ENCODE peak calls at places on chromosome 20, in four cellular contexts. W is HEK293T, A is K562, G is HepG2. O is an unnamed sample.

GRCh38 chr20:20241966-20242365 is 125.9 kb upstream of the INSM1 start:
- DNase-seq in G (no peak), A (no peak), W (no peak), O (no peak)

GRCh38 chr20:32984196-32984595 is 20.0 kb downstream of the SUN5 start:
- DNase-seq in W (peak; percentile 23), G (no peak), A (peak; percentile 39), O (no peak)

GRCh38 chr20:1912056-1912455 is 16.8 kb downstream of the SIRPA start:
- DNase-seq in W (no peak), G (no peak), A (peak; percentile 43), O (no peak)

GRCh38 chr20:40110241-40110910 is 578.7 kb downstream of the MAFB start:
- DNase-seq in A (no peak), G (no peak), W (no peak), O (no peak)

GRCh38 chr20:2521369-2522305 is 12.9 kb upstream of the ZNF343 start:
- DNase-seq in W (peak; percentile 59), A (peak; percentile 29), G (peak; percentile 45), O (peak; percentile 64)

GRCh38 chr20:8388707-8389106 is 256.6 kb downstream of the PLCB1 start:
- DNase-seq in A (no peak), W (no peak), G (no peak), O (no peak)

GRCh38 chr20:32179934-32180333 is 27.6 kb downstream of the PLAGL2 start:
- DNase-seq in A (no peak), W (no peak), G (no peak), O (no peak)

GRCh38 chr20:46057856-46058655 is 29.0 kb downstream of the SLC12A5 start:
- DNase-seq in W (no peak), G (no peak), A (no peak), O (peak; percentile 79)

GRCh38 chr20:6466065-6466810 is 301.2 kb upstream of the BMP2 start:
- DNase-seq in A (no peak), G (peak; percentile 68), W (no peak), O (no peak)

GRCh38 chr20:57622579-57623381 is 2.6 kb upstream of the ZBP1 start:
- DNase-seq in W (peak; percentile 71), A (peak; percentile 66), G (peak; percentile 41), O (peak; percentile 85)

GRCh38 chr20:46572181-46572580 is 21.7 kb upstream of the OCSTAMP start:
- DNase-seq in A (no peak), G (no peak), W (no peak), O (no peak)

GRCh38 chr20:57902478-57902877 is 192.7 kb upstream of the PMEPA1 start:
- DNase-seq in W (no peak), A (no peak), G (no peak), O (no peak)

GRCh38 chr20:46568570-46569129 is 18.2 kb upstream of the OCSTAMP start:
- DNase-seq in W (peak; percentile 34), A (no peak), G (peak; percentile 79), O (no peak)

GRCh38 chr20:53606364-53606985 is 12.8 kb upstream of the ZNF217 start:
- DNase-seq in W (no peak), G (peak; percentile 50), A (peak; percentile 8), O (no peak)

GRCh38 chr20:19095762-19096161 is 116.7 kb upstream of the SLC24A3 start:
- DNase-seq in G (no peak), W (no peak), A (no peak), O (peak; percentile 62)

GRCh38 chr20:2005831-2006426 is 12.1 kb upstream of the PDYN start:
- DNase-seq in W (peak; percentile 70), A (peak; percentile 61), G (peak; percentile 78), O (peak; percentile 90)

GRCh38 chr20:1357921-1358671 is 29.2 kb upstream of the SDCBP2 start:
- DNase-seq in G (no peak), A (no peak), W (no peak), O (no peak)

GRCh38 chr20:54167909-54168872 is 5.6 kb downstream of the CYP24A1 start:
- DNase-seq in A (no peak), W (peak; percentile 28), G (peak; percentile 47), O (no peak)

GRCh38 chr20:25341716-25342680 is 48.6 kb downstream of the ABHD12 start:
- DNase-seq in G (no peak), W (no peak), A (no peak), O (no peak)

GRCh38 chr20:41275181-41275793 is 42.2 kb downstream of the ZHX3 start:
- DNase-seq in A (no peak), G (no peak), W (no peak), O (no peak)

DNA sequence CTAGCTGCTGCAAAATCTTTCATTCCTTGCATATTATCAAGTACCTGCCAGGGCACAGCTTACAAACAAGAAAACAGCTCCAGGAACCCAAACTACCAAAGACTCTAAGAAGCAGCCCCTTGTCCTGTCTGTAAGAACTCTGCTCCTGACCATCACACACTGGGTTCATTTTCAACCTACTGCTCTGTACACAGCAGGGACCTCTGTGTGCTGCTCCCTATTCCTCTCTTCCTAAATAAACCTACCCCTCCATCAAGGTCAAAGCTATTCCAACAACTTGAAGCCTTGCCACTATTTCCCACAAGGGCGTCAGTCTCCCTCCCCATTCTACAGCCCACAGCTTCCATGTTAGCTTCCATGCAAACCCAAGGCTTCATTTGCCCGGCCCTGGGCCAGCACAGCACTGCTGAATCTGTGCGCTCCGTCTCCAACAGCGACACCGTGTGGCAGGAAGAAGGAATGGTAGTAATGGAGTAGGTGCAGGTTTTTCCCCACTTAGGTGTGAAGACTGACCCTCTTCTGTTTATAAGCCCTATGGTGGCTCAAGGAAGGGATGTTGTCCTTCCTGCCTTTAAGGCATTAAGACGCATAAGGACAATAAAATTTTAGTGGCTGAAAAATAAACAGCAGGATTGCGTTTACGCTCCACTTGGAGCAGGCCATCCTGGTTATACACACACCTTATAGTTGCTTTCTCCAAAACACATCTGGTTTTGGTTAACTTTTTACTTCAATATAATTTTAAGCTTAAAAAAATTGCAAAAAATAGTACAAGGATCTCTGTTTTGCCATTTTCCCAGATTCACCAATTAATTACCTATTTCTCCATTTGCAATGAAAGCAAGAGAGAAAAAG is 115.2 kb upstream of the NXT1 start:
- DNase-seq in G (peak; percentile 50), W (peak; percentile 57), A (peak; percentile 66), O (peak; percentile 78)
- TF ChIP-seq ELF4 in G (no peak), W (no peak), A (no peak), O (no peak)

DNA sequence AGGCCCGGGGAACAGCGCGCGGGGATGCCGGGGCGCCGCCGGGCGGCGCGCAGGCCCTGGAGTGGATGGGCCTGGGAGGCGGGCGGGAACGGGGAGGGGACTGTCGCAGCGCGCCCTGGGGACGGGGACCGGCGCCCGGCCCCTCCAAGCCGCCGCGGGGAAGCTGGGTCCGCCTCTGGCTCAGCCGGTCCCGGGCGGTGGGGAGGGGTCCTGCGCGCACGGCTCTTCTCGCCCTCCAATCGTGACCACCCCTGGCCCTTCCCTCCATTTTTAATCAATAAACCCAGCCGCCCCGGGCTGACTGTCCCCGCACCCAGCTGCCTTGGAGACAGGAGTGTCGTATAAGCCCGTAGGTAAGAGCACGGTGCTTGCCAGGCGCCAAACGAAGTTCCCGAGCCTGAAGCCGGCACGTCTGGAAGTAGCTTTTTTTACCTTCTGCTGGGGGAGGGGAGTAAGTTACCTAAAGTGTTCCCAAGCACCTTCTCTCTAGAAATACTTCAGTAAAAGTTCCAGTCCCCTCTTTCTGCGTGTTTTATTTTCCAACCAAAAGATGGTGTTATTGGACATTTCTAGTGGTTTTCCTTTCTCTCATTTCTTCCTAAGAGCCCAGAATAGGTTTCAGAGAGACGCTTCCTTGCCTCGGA is 780 bp upstream of the TAF4 start:
- DNase-seq in G (peak; percentile 73), W (peak; percentile 59), A (peak; percentile 73), O (peak; percentile 74)
- TF ChIP-seq ELF4 in G (peak; percentile 91), W (no peak), A (no peak), O (no peak)

GRCh38 chr20:60210779-60211617 is 252.8 kb downstream of the CDH26 start:
- DNase-seq in A (peak; percentile 75), G (peak; percentile 44), W (peak; percentile 79), O (peak; percentile 73)
- TF ChIP-seq ELF4 in A (no peak), G (no peak), W (no peak), O (no peak)

GRCh38 chr20:37560629-37561028 is 33.0 kb upstream of the BLCAP start:
- DNase-seq in W (no peak), A (no peak), G (no peak), O (no peak)
- TF ChIP-seq ELF4 in W (no peak), A (no peak), G (no peak), O (no peak)

DNA sequence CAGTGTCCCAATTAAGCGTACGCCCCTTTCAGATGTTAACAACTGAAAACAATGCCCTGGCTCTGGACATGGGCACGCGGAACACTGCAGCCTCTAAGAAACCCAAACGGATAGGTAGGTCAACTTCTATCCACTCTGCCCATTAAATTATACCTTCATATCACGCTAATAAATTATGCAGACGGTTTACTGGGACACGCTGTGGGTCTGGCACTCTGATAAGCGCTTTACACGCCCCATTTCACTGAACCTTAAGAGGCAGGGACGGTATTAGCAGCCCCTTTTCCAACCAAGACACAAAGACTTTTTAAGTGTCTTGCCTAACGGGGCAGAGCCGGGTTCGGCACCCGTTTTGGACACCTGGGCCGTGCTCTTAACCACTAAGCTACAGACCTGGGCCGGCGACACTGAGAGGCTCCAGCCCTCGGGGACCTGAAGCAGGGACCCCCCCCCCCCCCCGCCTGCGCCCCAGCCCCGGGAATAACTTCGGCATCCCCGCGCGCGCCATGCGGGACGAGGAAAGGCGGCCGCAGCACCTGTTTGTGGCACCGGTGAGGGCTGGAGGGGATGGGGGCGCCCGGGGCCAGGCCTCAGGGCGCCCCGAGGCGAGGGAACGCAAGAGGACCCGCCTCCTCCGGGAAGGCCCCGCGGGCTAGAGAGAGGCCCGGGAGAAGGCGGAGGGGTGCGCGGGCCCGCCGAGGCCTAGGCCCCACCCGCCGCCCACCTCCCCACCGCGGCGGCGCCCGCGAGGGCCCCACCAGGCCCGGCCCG is 619 bp downstream of the STAU1 start:
- DNase-seq in G (no peak), W (no peak), A (no peak), O (no peak)
- TF ChIP-seq ELF4 in G (peak; percentile 62), W (no peak), A (no peak), O (no peak)

GRCh38 chr20:56429496-56429895 is 17.4 kb downstream of the CASS4 start:
- DNase-seq in W (no peak), A (peak; percentile 80), G (no peak), O (no peak)
- TF ChIP-seq ELF4 in W (no peak), A (no peak), G (no peak), O (no peak)

DNA sequence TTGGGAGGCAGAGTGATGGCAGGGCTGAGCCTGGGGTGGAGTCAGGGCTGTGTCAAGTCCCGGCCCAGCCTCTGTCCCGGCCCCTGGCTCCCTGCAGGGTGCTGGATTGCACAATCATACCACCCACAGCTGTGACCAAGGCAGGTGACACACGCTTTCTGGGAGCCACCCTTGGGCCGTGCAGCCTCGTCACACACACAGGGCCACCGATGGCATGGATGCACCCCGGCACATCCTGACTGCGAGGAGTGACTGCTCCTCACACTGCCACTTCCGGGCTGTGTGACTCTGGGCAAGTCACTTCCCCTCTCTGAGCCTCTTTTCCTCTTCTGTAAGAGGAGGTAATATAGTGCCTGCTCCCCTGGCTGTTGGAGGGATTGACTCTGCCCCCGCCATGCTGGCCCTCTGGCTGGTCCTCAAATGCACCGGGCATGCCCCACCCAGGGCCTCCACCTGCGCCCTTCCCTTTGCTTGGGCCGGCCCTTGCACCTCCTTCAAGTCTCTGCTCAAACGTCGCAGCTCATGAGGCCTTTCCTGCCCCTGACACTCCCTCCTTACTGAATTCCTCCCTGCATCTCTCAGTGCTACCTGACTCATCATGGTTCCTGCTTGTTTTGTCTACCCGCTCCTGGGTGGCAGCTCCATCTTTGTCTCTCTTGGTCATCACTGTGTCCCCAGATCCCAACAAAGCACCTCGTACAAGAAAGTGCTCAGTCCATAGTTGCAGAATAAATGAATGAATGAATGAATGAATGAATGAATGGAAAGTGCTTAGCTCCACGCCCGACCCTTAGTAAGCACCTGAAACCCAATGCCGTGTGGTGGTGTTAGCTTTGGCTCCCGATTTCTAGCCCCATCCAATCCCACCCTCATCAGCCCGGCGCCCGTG is 93.5 kb downstream of the CEBPB start:
- DNase-seq in G (peak; percentile 58), A (peak; percentile 50), W (no peak), O (no peak)
- TF ChIP-seq ELF4 in G (no peak), A (no peak), W (no peak), O (no peak)